ENCODE peak calls at places on chromosomes 5 and 9, in four cellular contexts. One of them, this sample, is unnamed.

GRCh38 chr5:116442095-116442534 is 132.5 kb downstream of the SEMA6A start:
- DNase-seq in right lobe of liver: peak
- DNase-seq in stomach: peak
- DNase-seq in HCT116: no peak
- DNase-seq in this sample: peak

GRCh38 chr5:14143843-14144585 is 872 bp downstream of the TRIO start:
- DNase-seq in HCT116: no peak
- DNase-seq in right lobe of liver: peak
- DNase-seq in stomach: peak
- DNase-seq in this sample: peak

GRCh38 chr9:111232997-111233790 is 96.8 kb downstream of the OR2K2 start:
- DNase-seq in stomach: no peak
- DNase-seq in HCT116: no peak
- DNase-seq in right lobe of liver: no peak
- DNase-seq in this sample: no peak

GRCh38 chr5:102916114-102916513 is 161.0 kb downstream of the PAM start:
- DNase-seq in HCT116: peak
- DNase-seq in right lobe of liver: no peak
- DNase-seq in stomach: no peak
- DNase-seq in this sample: no peak

GRCh38 chr5:10543585-10544040 is 20.3 kb upstream of the ANKRD33B start:
- DNase-seq in HCT116: no peak
- DNase-seq in right lobe of liver: no peak
- DNase-seq in stomach: no peak
- DNase-seq in this sample: no peak

GRCh38 chr5:179668404-179668803 is 12.4 kb downstream of the CBY3 start:
- DNase-seq in right lobe of liver: no peak
- DNase-seq in HCT116: peak
- DNase-seq in stomach: peak
- DNase-seq in this sample: no peak

GRCh38 chr9:129836342-129837007 is 1.2 kb downstream of the USP20 start:
- DNase-seq in right lobe of liver: no peak
- DNase-seq in HCT116: no peak
- DNase-seq in stomach: no peak
- DNase-seq in this sample: no peak

GRCh38 chr9:127970401-127971313 is 10.1 kb downstream of the EEIG1 start:
- DNase-seq in HCT116: no peak
- DNase-seq in right lobe of liver: no peak
- DNase-seq in stomach: no peak
- DNase-seq in this sample: no peak

GRCh38 chr5:39100851-39101396 is 26.7 kb upstream of the RICTOR start:
- DNase-seq in HCT116: no peak
- DNase-seq in stomach: no peak
- DNase-seq in right lobe of liver: no peak
- DNase-seq in this sample: peak

GRCh38 chr9:101409079-101409477 is 10.4 kb downstream of the ZNF189 start:
- DNase-seq in right lobe of liver: no peak
- DNase-seq in HCT116: no peak
- DNase-seq in stomach: no peak
- DNase-seq in this sample: no peak

GRCh38 chr5:151718168-151718567 is 31.5 kb upstream of the SPARC start:
- DNase-seq in right lobe of liver: no peak
- DNase-seq in HCT116: no peak
- DNase-seq in stomach: no peak
- DNase-seq in this sample: no peak

GRCh38 chr5:2039180-2039531 is 156.4 kb upstream of the IRX4 start:
- DNase-seq in right lobe of liver: no peak
- DNase-seq in stomach: no peak
- DNase-seq in HCT116: no peak
- DNase-seq in this sample: no peak

GRCh38 chr5:108148715-108149139 is 233.2 kb downstream of the FBXL17 start:
- DNase-seq in stomach: no peak
- DNase-seq in HCT116: no peak
- DNase-seq in right lobe of liver: no peak
- DNase-seq in this sample: no peak

GRCh38 chr5:58294598-58295298 is 165.1 kb downstream of the PLK2 start:
- DNase-seq in HCT116: no peak
- DNase-seq in right lobe of liver: no peak
- DNase-seq in stomach: no peak
- DNase-seq in this sample: no peak

GRCh38 chr9:80440724-80441123 is 869.0 kb downstream of the TLE4 start:
- DNase-seq in stomach: no peak
- DNase-seq in HCT116: no peak
- DNase-seq in right lobe of liver: no peak
- DNase-seq in this sample: no peak

GRCh38 chr9:12777149-12778010 is 2.6 kb downstream of the LURAP1L start:
- DNase-seq in HCT116: no peak
- DNase-seq in stomach: no peak
- DNase-seq in right lobe of liver: no peak
- DNase-seq in this sample: no peak

GRCh38 chr5:133063965-133064364 is 12.2 kb downstream of the HSPA4 start:
- DNase-seq in HCT116: no peak
- DNase-seq in right lobe of liver: no peak
- DNase-seq in stomach: no peak
- DNase-seq in this sample: no peak

GRCh38 chr9:97365634-97366033 is 46.3 kb upstream of the TDRD7 start:
- DNase-seq in HCT116: no peak
- DNase-seq in stomach: no peak
- DNase-seq in right lobe of liver: no peak
- DNase-seq in this sample: no peak

GRCh38 chr5:53311661-53312060 is 168.8 kb upstream of the FST start:
- DNase-seq in HCT116: no peak
- DNase-seq in right lobe of liver: no peak
- DNase-seq in stomach: no peak
- DNase-seq in this sample: no peak

GRCh38 chr9:76218868-76219462 is 175.3 kb downstream of the RFK start:
- DNase-seq in HCT116: no peak
- DNase-seq in stomach: no peak
- DNase-seq in right lobe of liver: no peak
- DNase-seq in this sample: no peak

GRCh38 chr5:65760504-65761275 is 38.7 kb downstream of the NLN start:
- DNase-seq in HCT116: no peak
- DNase-seq in stomach: peak
- DNase-seq in right lobe of liver: peak
- DNase-seq in this sample: no peak

GRCh38 chr9:114027159-114027895 is 50.8 kb downstream of the AMBP start:
- DNase-seq in stomach: no peak
- DNase-seq in HCT116: no peak
- DNase-seq in right lobe of liver: peak
- DNase-seq in this sample: no peak

GRCh38 chr9:124768778-124769350 is 2.2 kb downstream of the NR6A1 start:
- DNase-seq in right lobe of liver: no peak
- DNase-seq in stomach: no peak
- DNase-seq in HCT116: no peak
- DNase-seq in this sample: no peak

GRCh38 chr9:124768275-124768674 is 2.8 kb downstream of the NR6A1 start:
- DNase-seq in stomach: no peak
- DNase-seq in HCT116: no peak
- DNase-seq in right lobe of liver: no peak
- DNase-seq in this sample: no peak

GRCh38 chr9:124766326-124766725 is 4.8 kb downstream of the NR6A1 start:
- DNase-seq in stomach: no peak
- DNase-seq in right lobe of liver: no peak
- DNase-seq in HCT116: no peak
- DNase-seq in this sample: no peak

GRCh38 chr9:124766815-124767554 is 4.1 kb downstream of the NR6A1 start:
- DNase-seq in right lobe of liver: no peak
- DNase-seq in stomach: no peak
- DNase-seq in HCT116: no peak
- DNase-seq in this sample: no peak

GRCh38 chr9:124767830-124768229 is 3.3 kb downstream of the NR6A1 start:
- DNase-seq in HCT116: no peak
- DNase-seq in right lobe of liver: no peak
- DNase-seq in stomach: no peak
- DNase-seq in this sample: no peak
- H3K4me3 ChIP-seq in HCT116: no peak
- H3K4me3 ChIP-seq in right lobe of liver: no peak
- H3K4me3 ChIP-seq in stomach: no peak
- H3K4me3 ChIP-seq in this sample: no peak

GRCh38 chr9:15353892-15354291 is 46.9 kb upstream of the TTC39B start:
- DNase-seq in right lobe of liver: no peak
- DNase-seq in stomach: no peak
- DNase-seq in HCT116: no peak
- DNase-seq in this sample: no peak

GRCh38 chr9:15354713-15355112 is 47.7 kb upstream of the TTC39B start:
- DNase-seq in HCT116: no peak
- DNase-seq in stomach: no peak
- DNase-seq in right lobe of liver: no peak
- DNase-seq in this sample: no peak

GRCh38 chr9:15361737-15362136 is 54.7 kb upstream of the TTC39B start:
- DNase-seq in HCT116: no peak
- DNase-seq in right lobe of liver: no peak
- DNase-seq in stomach: no peak
- DNase-seq in this sample: no peak

GRCh38 chr9:15355669-15356068 is 48.7 kb upstream of the TTC39B start:
- DNase-seq in stomach: no peak
- DNase-seq in right lobe of liver: no peak
- DNase-seq in HCT116: no peak
- DNase-seq in this sample: no peak

GRCh38 chr9:15357050-15357653 is 50.1 kb upstream of the TTC39B start:
- DNase-seq in HCT116: no peak
- DNase-seq in right lobe of liver: no peak
- DNase-seq in stomach: peak
- DNase-seq in this sample: no peak
- TF ChIP-seq CTCF in HCT116: no peak
- TF ChIP-seq CTCF in right lobe of liver: no peak
- TF ChIP-seq CTCF in stomach: no peak
- TF ChIP-seq CTCF in this sample: no peak

GRCh38 chr5:154286557-154286956 is 96.0 kb downstream of the GALNT10 start:
- DNase-seq in right lobe of liver: no peak
- DNase-seq in HCT116: no peak
- DNase-seq in stomach: no peak
- DNase-seq in this sample: no peak
- H3K27ac ChIP-seq in right lobe of liver: no peak
- H3K27ac ChIP-seq in HCT116: peak
- H3K27ac ChIP-seq in stomach: peak
- H3K27ac ChIP-seq in this sample: peak

GRCh38 chr5:79258801-79259200 is 22.9 kb downstream of the JMY start:
- DNase-seq in stomach: no peak
- DNase-seq in right lobe of liver: no peak
- DNase-seq in HCT116: no peak
- DNase-seq in this sample: no peak
- H3K4me3 ChIP-seq in stomach: no peak
- H3K4me3 ChIP-seq in right lobe of liver: no peak
- H3K4me3 ChIP-seq in HCT116: no peak
- H3K4me3 ChIP-seq in this sample: no peak

DNA sequence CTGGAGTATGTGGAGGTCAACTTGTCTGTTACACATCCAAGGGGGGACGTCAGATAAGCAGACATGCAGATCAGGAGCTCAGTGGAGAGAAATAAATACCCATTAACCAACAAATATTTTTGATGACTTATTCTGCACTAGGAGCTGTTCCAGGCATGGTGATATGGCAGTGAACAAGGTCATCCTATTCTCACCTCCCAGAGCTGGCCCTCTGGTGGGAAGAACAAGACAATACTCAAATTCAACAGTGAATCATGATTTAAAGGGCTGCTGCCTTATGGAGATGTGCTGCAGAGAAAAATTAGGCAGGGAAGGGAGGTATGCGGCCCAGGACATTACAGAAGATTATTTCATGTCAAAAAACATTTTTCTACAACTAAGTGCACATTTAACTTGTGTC is 36.5 kb downstream of the SYK start:
- DNase-seq in stomach: peak
- DNase-seq in HCT116: no peak
- DNase-seq in right lobe of liver: no peak
- DNase-seq in this sample: no peak
- TF ChIP-seq CTCF in stomach: no peak
- TF ChIP-seq CTCF in HCT116: no peak
- TF ChIP-seq CTCF in right lobe of liver: no peak
- TF ChIP-seq CTCF in this sample: no peak